ENCODE peak calls at places on chromosomes 4 and X, in ten cellular contexts. One of them, this sample, is unnamed.

GRCh38 chr4:99998062-99998880 is 48.2 kb upstream of the H2AZ1 start:
- DNase-seq in prostate gland: no peak
- DNase-seq in Panc1: no peak
- DNase-seq in ovary: no peak
- DNase-seq in thoracic aorta: no peak
- DNase-seq in H7: peak; percentile 13
- DNase-seq in adipocyte: peak; percentile 79
- DNase-seq in kidney: no peak
- DNase-seq in fibroblast of the aortic adventitia: peak; percentile 67
- DNase-seq in AG04449: no peak
- DNase-seq in this sample: no peak

GRCh38 chr4:75671802-75672421 is 1.3 kb downstream of the G3BP2 start:
- DNase-seq in kidney: no peak
- DNase-seq in thoracic aorta: no peak
- DNase-seq in adipocyte: peak; percentile 53
- DNase-seq in fibroblast of the aortic adventitia: peak; percentile 14
- DNase-seq in Panc1: no peak
- DNase-seq in prostate gland: no peak
- DNase-seq in H7: no peak
- DNase-seq in ovary: no peak
- DNase-seq in AG04449: no peak
- DNase-seq in this sample: no peak

GRCh38 chr4:182169987-182170386 is 73.2 kb upstream of the TENM3 start:
- DNase-seq in prostate gland: no peak
- DNase-seq in H7: no peak
- DNase-seq in AG04449: no peak
- DNase-seq in ovary: no peak
- DNase-seq in thoracic aorta: no peak
- DNase-seq in kidney: no peak
- DNase-seq in fibroblast of the aortic adventitia: no peak
- DNase-seq in adipocyte: no peak
- DNase-seq in Panc1: no peak
- DNase-seq in this sample: no peak

GRCh38 chrX:139932077-139932900 is 564 bp downstream of the ATP11C start:
- DNase-seq in thoracic aorta: no peak
- DNase-seq in Panc1: no peak
- DNase-seq in prostate gland: peak; percentile 17
- DNase-seq in ovary: peak; percentile 60
- DNase-seq in fibroblast of the aortic adventitia: no peak
- DNase-seq in H7: peak; percentile 84
- DNase-seq in AG04449: no peak
- DNase-seq in adipocyte: peak; percentile 71
- DNase-seq in kidney: peak; percentile 88
- DNase-seq in this sample: no peak

GRCh38 chrX:74383611-74384010 is 37.7 kb upstream of the SLC16A2 start:
- DNase-seq in AG04449: no peak
- DNase-seq in ovary: peak; percentile 42
- DNase-seq in adipocyte: peak; percentile 66
- DNase-seq in Panc1: no peak
- DNase-seq in thoracic aorta: no peak
- DNase-seq in fibroblast of the aortic adventitia: peak; percentile 70
- DNase-seq in kidney: no peak
- DNase-seq in prostate gland: peak; percentile 8
- DNase-seq in H7: peak; percentile 55
- DNase-seq in this sample: peak; percentile 20

GRCh38 chr4:64417974-64418373 is 8.7 kb upstream of the TECRL start:
- DNase-seq in prostate gland: peak; percentile 44
- DNase-seq in fibroblast of the aortic adventitia: no peak
- DNase-seq in adipocyte: no peak
- DNase-seq in Panc1: no peak
- DNase-seq in AG04449: no peak
- DNase-seq in kidney: no peak
- DNase-seq in H7: no peak
- DNase-seq in ovary: no peak
- DNase-seq in thoracic aorta: no peak
- DNase-seq in this sample: no peak

GRCh38 chr4:160110891-160111290 is 1008.0 kb downstream of the RAPGEF2 start:
- DNase-seq in Panc1: no peak
- DNase-seq in adipocyte: no peak
- DNase-seq in fibroblast of the aortic adventitia: no peak
- DNase-seq in kidney: no peak
- DNase-seq in thoracic aorta: no peak
- DNase-seq in H7: no peak
- DNase-seq in AG04449: no peak
- DNase-seq in prostate gland: no peak
- DNase-seq in ovary: no peak
- DNase-seq in this sample: no peak

GRCh38 chr4:104901438-104901837 is 245.2 kb upstream of the TET2 start:
- DNase-seq in adipocyte: no peak
- DNase-seq in fibroblast of the aortic adventitia: peak; percentile 33
- DNase-seq in Panc1: no peak
- DNase-seq in H7: peak; percentile 19
- DNase-seq in thoracic aorta: no peak
- DNase-seq in ovary: no peak
- DNase-seq in prostate gland: peak; percentile 19
- DNase-seq in kidney: no peak
- DNase-seq in AG04449: no peak
- DNase-seq in this sample: no peak

GRCh38 chr4:130336585-130337217 is 1240.7 kb downstream of the C4orf33 start:
- DNase-seq in Panc1: no peak
- DNase-seq in fibroblast of the aortic adventitia: peak; percentile 51
- DNase-seq in H7: no peak
- DNase-seq in AG04449: no peak
- DNase-seq in thoracic aorta: no peak
- DNase-seq in ovary: no peak
- DNase-seq in kidney: no peak
- DNase-seq in adipocyte: peak; percentile 41
- DNase-seq in prostate gland: no peak
- DNase-seq in this sample: no peak

DNA sequence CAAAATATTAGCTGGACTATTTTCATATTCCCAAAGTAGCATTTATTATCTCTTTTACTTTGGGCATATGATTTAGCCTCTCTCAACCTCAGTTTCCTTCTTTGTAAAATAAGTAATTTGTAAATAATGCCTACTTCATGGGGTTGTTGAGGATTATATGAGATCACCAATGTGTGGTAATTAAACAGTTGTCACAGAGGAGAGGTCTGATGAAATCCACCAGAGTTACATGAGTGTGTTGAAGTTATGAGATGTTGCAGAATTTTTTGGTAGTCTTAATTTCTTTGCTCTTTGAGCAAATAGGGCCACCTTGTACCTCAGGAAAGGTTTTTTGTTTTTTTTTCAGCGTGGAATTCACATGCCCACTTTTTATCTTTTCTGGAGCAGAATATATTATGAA is 1.4 kb downstream of the COX7B start:
- DNase-seq in thoracic aorta: no peak
- DNase-seq in H7: no peak
- DNase-seq in ovary: no peak
- DNase-seq in AG04449: no peak
- DNase-seq in adipocyte: peak; percentile 40
- DNase-seq in kidney: no peak
- DNase-seq in prostate gland: no peak
- DNase-seq in Panc1: no peak
- DNase-seq in fibroblast of the aortic adventitia: no peak
- DNase-seq in this sample: no peak
- H3K4me3 ChIP-seq in thoracic aorta: peak overlapping the region; percentile 81
- H3K4me3 ChIP-seq in H7: peak overlapping the region; percentile 64
- H3K4me3 ChIP-seq in ovary: peak overlapping the region; percentile 45
- H3K4me3 ChIP-seq in AG04449: peak overlapping the region; percentile 68
- H3K4me3 ChIP-seq in adipocyte: peak overlapping the region; percentile 89
- H3K4me3 ChIP-seq in kidney: peak overlapping the region; percentile 99
- H3K4me3 ChIP-seq in prostate gland: peak overlapping the region; percentile 46
- H3K4me3 ChIP-seq in Panc1: peak overlapping the region; percentile 73
- H3K4me3 ChIP-seq in fibroblast of the aortic adventitia: peak overlapping the region; percentile 75
- H3K4me3 ChIP-seq in this sample: peak overlapping the region; percentile 61

DNA sequence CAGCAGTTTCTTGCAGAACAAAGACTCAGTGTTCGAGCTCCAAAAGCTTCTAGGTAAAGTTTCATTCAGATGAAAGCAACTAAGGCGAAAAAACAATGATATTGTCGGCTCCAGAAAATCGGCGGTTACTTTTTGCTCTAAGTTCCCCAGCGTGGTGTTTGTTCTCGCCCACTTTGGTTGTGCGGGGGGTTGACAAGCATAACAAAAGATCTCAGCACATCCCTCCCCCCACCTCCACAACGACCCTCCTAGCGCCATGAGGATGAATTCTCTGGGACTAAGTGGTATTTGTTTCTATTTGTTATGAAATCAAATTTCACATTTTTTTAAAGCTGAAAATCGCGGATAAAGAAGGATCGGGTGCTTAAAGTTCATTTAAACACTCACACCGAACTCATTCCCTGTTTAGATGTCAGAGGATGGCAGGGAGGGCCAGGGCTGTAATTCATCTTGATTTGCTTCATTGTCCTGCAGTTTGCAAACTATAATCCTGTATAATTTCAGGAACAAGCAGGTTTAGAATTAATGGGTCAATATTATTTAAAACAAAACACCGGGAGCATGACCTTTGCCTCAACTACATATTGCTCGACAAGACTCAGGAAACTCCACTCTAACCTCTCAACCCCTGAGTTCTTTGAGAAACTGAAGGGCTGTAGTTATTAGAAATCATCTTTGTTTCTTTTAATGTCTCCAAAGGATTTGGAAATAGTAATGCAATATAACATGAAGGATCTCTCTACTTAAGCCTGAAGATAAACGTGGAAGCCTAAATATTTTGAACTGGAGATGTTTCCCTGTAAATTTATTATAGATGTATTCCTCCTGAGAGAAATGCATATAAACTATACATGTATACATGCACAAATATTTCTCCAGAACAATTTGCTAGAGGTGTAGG is 6.5 kb downstream of the PITX2 start:
- DNase-seq in prostate gland: no peak
- DNase-seq in AG04449: no peak
- DNase-seq in ovary: no peak
- DNase-seq in thoracic aorta: no peak
- DNase-seq in adipocyte: no peak
- DNase-seq in Panc1: no peak
- DNase-seq in fibroblast of the aortic adventitia: no peak
- DNase-seq in H7: peak; percentile 59
- DNase-seq in kidney: no peak
- DNase-seq in this sample: no peak
- H3K4me3 ChIP-seq in prostate gland: no peak overlapping the region
- H3K4me3 ChIP-seq in AG04449: no peak overlapping the region
- H3K4me3 ChIP-seq in ovary: no peak overlapping the region
- H3K4me3 ChIP-seq in thoracic aorta: no peak overlapping the region
- H3K4me3 ChIP-seq in adipocyte: no peak overlapping the region
- H3K4me3 ChIP-seq in Panc1: no peak overlapping the region
- H3K4me3 ChIP-seq in fibroblast of the aortic adventitia: no peak overlapping the region
- H3K4me3 ChIP-seq in H7: peak overlapping the region; percentile 63
- H3K4me3 ChIP-seq in kidney: no peak overlapping the region
- H3K4me3 ChIP-seq in this sample: no peak overlapping the region

GRCh38 chrX:10109695-10110094 is 47.1 kb upstream of the CLCN4 start:
- DNase-seq in Panc1: no peak
- DNase-seq in kidney: peak; percentile 91
- DNase-seq in thoracic aorta: no peak
- DNase-seq in ovary: peak; percentile 86
- DNase-seq in adipocyte: no peak
- DNase-seq in H7: no peak
- DNase-seq in AG04449: no peak
- DNase-seq in prostate gland: no peak
- DNase-seq in fibroblast of the aortic adventitia: no peak
- DNase-seq in this sample: no peak

GRCh38 chrX:10104958-10105658 is 51.7 kb upstream of the CLCN4 start:
- DNase-seq in ovary: peak; percentile 66
- DNase-seq in AG04449: no peak
- DNase-seq in prostate gland: no peak
- DNase-seq in H7: no peak
- DNase-seq in fibroblast of the aortic adventitia: peak; percentile 44
- DNase-seq in thoracic aorta: no peak
- DNase-seq in Panc1: no peak
- DNase-seq in adipocyte: no peak
- DNase-seq in kidney: no peak
- DNase-seq in this sample: no peak

GRCh38 chrX:10108288-10108687 is 48.5 kb upstream of the CLCN4 start:
- DNase-seq in AG04449: no peak
- DNase-seq in Panc1: no peak
- DNase-seq in thoracic aorta: no peak
- DNase-seq in ovary: no peak
- DNase-seq in adipocyte: no peak
- DNase-seq in prostate gland: no peak
- DNase-seq in H7: no peak
- DNase-seq in kidney: no peak
- DNase-seq in fibroblast of the aortic adventitia: no peak
- DNase-seq in this sample: no peak

GRCh38 chrX:10110316-10110932 is 46.4 kb upstream of the CLCN4 start:
- DNase-seq in Panc1: no peak
- DNase-seq in fibroblast of the aortic adventitia: no peak
- DNase-seq in H7: no peak
- DNase-seq in kidney: no peak
- DNase-seq in AG04449: no peak
- DNase-seq in adipocyte: no peak
- DNase-seq in ovary: no peak
- DNase-seq in prostate gland: no peak
- DNase-seq in thoracic aorta: no peak
- DNase-seq in this sample: no peak

DNA sequence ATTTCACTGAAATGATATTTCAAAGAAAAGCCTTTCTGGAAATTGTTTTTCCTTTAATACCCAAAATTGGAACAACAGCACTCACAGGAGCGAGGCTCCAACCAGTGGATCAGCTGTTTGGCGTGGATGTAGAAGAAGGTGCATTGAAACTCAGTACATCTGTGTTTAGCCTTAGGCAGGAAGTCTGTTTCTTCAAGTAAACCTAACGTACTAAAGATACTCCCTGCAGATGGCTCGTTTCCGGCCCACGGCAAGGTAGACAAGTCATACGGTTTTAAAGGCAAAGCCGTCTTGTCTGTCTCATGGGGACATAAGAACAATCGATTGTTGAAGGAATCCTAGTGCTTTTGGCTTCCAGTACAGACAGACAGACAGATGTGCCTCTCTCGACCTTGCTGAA is 50.0 kb upstream of the CLCN4 start:
- DNase-seq in prostate gland: no peak
- DNase-seq in Panc1: no peak
- DNase-seq in kidney: no peak
- DNase-seq in fibroblast of the aortic adventitia: no peak
- DNase-seq in thoracic aorta: no peak
- DNase-seq in H7: no peak
- DNase-seq in adipocyte: no peak
- DNase-seq in ovary: no peak
- DNase-seq in AG04449: no peak
- DNase-seq in this sample: no peak
- H3K4me3 ChIP-seq in prostate gland: no peak overlapping the region
- H3K4me3 ChIP-seq in Panc1: no peak overlapping the region
- H3K4me3 ChIP-seq in kidney: no peak overlapping the region
- H3K4me3 ChIP-seq in fibroblast of the aortic adventitia: no peak overlapping the region
- H3K4me3 ChIP-seq in thoracic aorta: no peak overlapping the region
- H3K4me3 ChIP-seq in H7: no peak overlapping the region
- H3K4me3 ChIP-seq in adipocyte: no peak overlapping the region
- H3K4me3 ChIP-seq in ovary: no peak overlapping the region
- H3K4me3 ChIP-seq in AG04449: no peak overlapping the region
- H3K4me3 ChIP-seq in this sample: no peak overlapping the region

DNA sequence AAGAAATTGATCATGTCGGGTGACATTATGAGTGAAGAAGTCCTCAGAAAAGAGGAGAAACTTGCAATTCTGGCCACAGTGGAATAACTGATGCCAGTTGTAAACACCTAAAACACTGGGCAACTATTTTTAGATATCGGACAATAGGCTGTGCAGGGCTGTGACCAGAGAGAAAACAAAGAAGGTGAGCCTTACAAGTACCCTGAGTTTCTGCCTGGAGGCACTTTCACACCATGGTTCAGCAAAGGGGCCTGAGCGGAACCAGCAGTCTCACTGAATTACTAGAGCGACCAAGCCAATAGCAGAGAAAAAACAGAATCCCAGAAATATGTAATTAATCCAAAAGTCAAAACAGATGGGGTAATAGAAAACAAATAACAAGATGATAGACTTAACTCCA is 11.2 kb downstream of the IRAK1 start:
- DNase-seq in fibroblast of the aortic adventitia: no peak
- DNase-seq in AG04449: no peak
- DNase-seq in ovary: no peak
- DNase-seq in prostate gland: no peak
- DNase-seq in adipocyte: no peak
- DNase-seq in kidney: no peak
- DNase-seq in Panc1: no peak
- DNase-seq in H7: no peak
- DNase-seq in thoracic aorta: no peak
- DNase-seq in this sample: no peak
- H3K4me3 ChIP-seq in fibroblast of the aortic adventitia: no peak overlapping the region
- H3K4me3 ChIP-seq in AG04449: no peak overlapping the region
- H3K4me3 ChIP-seq in ovary: no peak overlapping the region
- H3K4me3 ChIP-seq in prostate gland: no peak overlapping the region
- H3K4me3 ChIP-seq in adipocyte: no peak overlapping the region
- H3K4me3 ChIP-seq in kidney: no peak overlapping the region
- H3K4me3 ChIP-seq in Panc1: no peak overlapping the region
- H3K4me3 ChIP-seq in H7: no peak overlapping the region
- H3K4me3 ChIP-seq in thoracic aorta: no peak overlapping the region
- H3K4me3 ChIP-seq in this sample: no peak overlapping the region

This sample was measured in HFF-Myc.